ENCODE peak calls at places on chromosome X, in nine cellular contexts. R is mucosa of descending colon; B is Right ventricle myocardium inferior; G is DND-41; Y is right lobe of liver; P is activated T-cell treated with anti-CD3 and anti-CD28 coated beads, Interleukin-2, amount 50 U/mL, for 4 hours; Z is RWPE2; N is Panc1; Q is left cardiac atrium. A is an unnamed sample.

GRCh38 chrX:41317487-41318208 is 16.3 kb upstream of the DDX3X start:
- ATAC-seq in N (no peak), Q (no peak), Z (no peak), R (no peak), Y (no peak), P (no peak), G (no peak), B (no peak), A (no peak)

GRCh38 chrX:33434256-33435092 is 223.1 kb upstream of the DMD start:
- ATAC-seq in P (no peak), R (peak; percentile 65), Q (no peak), N (no peak), B (peak; percentile 52), G (no peak), Z (peak; percentile 27), Y (peak; percentile 76), A (no peak)

GRCh38 chrX:45322820-45323219 is 122.1 kb upstream of the DIPK2B start:
- ATAC-seq in Z (peak; percentile 52), R (no peak), Y (no peak), N (peak; percentile 63), B (no peak), G (no peak), P (no peak), Q (no peak), A (no peak)

GRCh38 chrX:40866878-40867277 is 131.5 kb upstream of the MED14 start:
- ATAC-seq in P (no peak), N (no peak), Q (peak; percentile 87), Z (no peak), G (no peak), Y (peak; percentile 22), B (peak; percentile 80), R (no peak), A (no peak)

GRCh38 chrX:138150709-138151108 is 560.8 kb downstream of the FGF13 start:
- ATAC-seq in P (no peak), Y (no peak), N (no peak), G (no peak), Z (no peak), Q (no peak), R (no peak), B (no peak), A (no peak)

GRCh38 chrX:136608295-136608933 is 39.5 kb upstream of the CD40LG start:
- ATAC-seq in P (peak; percentile 72), R (peak; percentile 78), Q (peak; percentile 74), Y (peak; percentile 59), N (peak; percentile 81), Z (no peak), B (no peak), G (peak; percentile 86), A (peak; percentile 51)

GRCh38 chrX:43655961-43656494 is at the start of gene MAOA:
- ATAC-seq in R (peak; percentile 67), Q (peak; percentile 20), B (peak; percentile 73), N (no peak), Z (peak; percentile 36), P (no peak), G (no peak), Y (peak; percentile 78), A (no peak)

GRCh38 chrX:72270316-72270866 is 6.7 kb downstream of the RPS4X start:
- ATAC-seq in P (no peak), N (peak; percentile 41), Z (peak; percentile 45), G (no peak), Q (no peak), Y (no peak), R (peak; percentile 51), B (no peak), A (no peak)

GRCh38 chrX:112664928-112665327 is 14.8 kb downstream of the LHFPL1 start:
- ATAC-seq in R (no peak), Y (no peak), G (no peak), Z (no peak), Q (no peak), N (no peak), B (no peak), P (no peak), A (no peak)

GRCh38 chrX:109812236-109812635 is 79.2 kb upstream of the ACSL4 start:
- ATAC-seq in R (no peak), B (no peak), P (no peak), Z (no peak), G (no peak), N (no peak), Y (no peak), Q (no peak), A (no peak)

GRCh38 chrX:71140440-71140839 is 4.2 kb upstream of the NLGN3 start:
- ATAC-seq in Z (no peak), Y (no peak), N (no peak), Q (no peak), R (no peak), G (no peak), P (no peak), B (no peak), A (no peak)

GRCh38 chrX:39818071-39818470 is 279.7 kb downstream of the BCOR start:
- ATAC-seq in Q (no peak), B (no peak), G (no peak), P (no peak), Y (peak; percentile 51), Z (no peak), R (no peak), N (no peak), A (no peak)

GRCh38 chrX:2371026-2371778 is 129.6 kb downstream of the DHRSX start:
- ATAC-seq in B (no peak), G (peak; percentile 40), Y (no peak), R (no peak), Z (no peak), N (no peak), P (no peak), Q (peak; percentile 74), A (no peak)

GRCh38 chrX:39318497-39319343 is 517.5 kb downstream of the MID1IP1 start:
- ATAC-seq in N (no peak), Q (peak; percentile 59), Z (no peak), B (peak; percentile 93), G (no peak), R (no peak), P (no peak), Y (no peak), A (no peak)

GRCh38 chrX:135185795-135186443 is 14.7 kb upstream of the CT55 start:
- ATAC-seq in Z (peak; percentile 60), G (peak; percentile 78), Y (peak; percentile 84), B (peak; percentile 56), P (peak; percentile 72), Q (no peak), N (peak; percentile 100), R (peak; percentile 50), A (peak; percentile 53)

GRCh38 chrX:106903291-106903820 is at the start of gene RIPPLY1:
- ATAC-seq in N (no peak), B (no peak), Q (no peak), Y (no peak), G (no peak), Z (no peak), P (no peak), R (no peak), A (no peak)

GRCh38 chrX:154419688-154420401 is 8.5 kb downstream of the TAFAZZIN start:
- ATAC-seq in Q (peak; percentile 84), Z (no peak), G (peak; percentile 34), P (no peak), R (no peak), B (peak; percentile 94), Y (peak; percentile 57), N (peak; percentile 18), A (no peak)

GRCh38 chrX:141632124-141632523 is 42.6 kb downstream of the SPANXA2 start:
- ATAC-seq in N (no peak), R (no peak), Y (no peak), Z (peak; percentile 27), B (no peak), G (no peak), Q (no peak), P (no peak), A (no peak)

GRCh38 chrX:43615677-43616076 is 40.4 kb upstream of the MAOA start:
- ATAC-seq in B (peak; percentile 65), N (no peak), G (no peak), Z (no peak), Y (no peak), P (no peak), Q (peak; percentile 72), R (no peak), A (no peak)

GRCh38 chrX:36422368-36422767 is 502.8 kb downstream of the CFAP47 start:
- ATAC-seq in N (no peak), Z (no peak), Q (no peak), R (no peak), Y (no peak), G (no peak), B (no peak), P (no peak), A (no peak)

GRCh38 chrX:77451041-77451440 is 3.9 kb downstream of the FGF16 start:
- ATAC-seq in Z (peak; percentile 56), G (no peak), B (peak; percentile 20), N (no peak), R (no peak), P (no peak), Q (no peak), Y (no peak), A (no peak)

GRCh38 chrX:132956421-132957210 is 1.8 kb downstream of the HS6ST2 start:
- ATAC-seq in N (peak; percentile 75), P (no peak), Q (peak; percentile 39), R (no peak), B (no peak), Y (no peak), G (no peak), Z (peak; percentile 42), A (no peak)

GRCh38 chrX:72621619-72622485 is 49.2 kb upstream of the HDAC8 start:
- ATAC-seq in Z (peak; percentile 60), G (no peak), Y (no peak), Q (no peak), R (no peak), P (peak; percentile 94), N (peak; percentile 54), B (no peak), A (peak; percentile 93)

GRCh38 chrX:13219990-13220764 is 99.7 kb downstream of the ATXN3L start:
- ATAC-seq in Q (no peak), B (no peak), Z (no peak), G (no peak), Y (peak; percentile 58), N (no peak), R (no peak), P (no peak), A (no peak)

GRCh38 chrX:82748901-82749505 is 759.1 kb upstream of the POU3F4 start:
- ATAC-seq in Y (no peak), N (no peak), P (no peak), Z (peak; percentile 61), B (no peak), G (no peak), Q (no peak), R (no peak), A (no peak)

GRCh38 chrX:7996851-7997250 is 69.6 kb upstream of the PNPLA4 start:
- ATAC-seq in P (no peak), Y (no peak), R (no peak), Z (no peak), N (no peak), G (no peak), B (no peak), Q (no peak), A (no peak)

GRCh38 chrX:1103360-1103759 is 109.1 kb downstream of the CRLF2 start:
- ATAC-seq in G (no peak), N (no peak), P (no peak), R (no peak), B (no peak), Y (no peak), Q (no peak), Z (no peak), A (no peak)

GRCh38 chrX:55480390-55481062 is 9.1 kb downstream of the USP51 start:
- ATAC-seq in Q (no peak), P (no peak), B (no peak), Y (no peak), R (no peak), N (no peak), G (no peak), Z (no peak), A (no peak)

GRCh38 chrX:10047631-10048030 is 80.5 kb downstream of the CLDN34 start:
- ATAC-seq in R (no peak), N (no peak), G (no peak), Q (no peak), Z (no peak), Y (no peak), P (no peak), B (no peak), A (no peak)

GRCh38 chrX:154047266-154047665 is 27.6 kb upstream of the IRAK1 start:
- ATAC-seq in B (no peak), Q (no peak), N (no peak), Y (no peak), R (no peak), P (no peak), G (no peak), Z (no peak), A (no peak)

A was measured in activated CD4-positive, CD25-positive, alpha-beta regulatory T cell treated with anti-CD3 and anti-CD28 coated beads, Interleukin-2, amount 50 U/mL, for 24 hours.